ENCODE peak calls at places on chromosome 3, in six cellular contexts. One of them, this sample, is unnamed.
A peak's percentile ranks its signal among the peaks of the same experiment; 100 is the strongest.

GRCh38 chr3:132325634-132326033 is 8.4 kb downstream of the ACP3 start:
- DNase-seq in hepatocyte: no peak
- DNase-seq in DND-41: no peak
- DNase-seq in PC-9: no peak
- DNase-seq in K562: no peak
- DNase-seq in PC-3: no peak
- DNase-seq in this sample: no peak

GRCh38 chr3:86984271-86984670 is 6.7 kb downstream of the VGLL3 start:
- DNase-seq in hepatocyte: no peak
- DNase-seq in DND-41: no peak
- DNase-seq in PC-9: no peak
- DNase-seq in K562: no peak
- DNase-seq in PC-3: no peak
- DNase-seq in this sample: no peak

GRCh38 chr3:170387952-170388351 is 30.4 kb downstream of the SKIL start:
- DNase-seq in hepatocyte: no peak
- DNase-seq in DND-41: no peak
- DNase-seq in PC-9: no peak
- DNase-seq in K562: no peak
- DNase-seq in PC-3: no peak
- DNase-seq in this sample: no peak

GRCh38 chr3:159210336-159210735 is 408.5 kb downstream of the MFSD1 start:
- DNase-seq in hepatocyte: no peak
- DNase-seq in DND-41: no peak
- DNase-seq in PC-9: no peak
- DNase-seq in K562: no peak
- DNase-seq in PC-3: no peak
- DNase-seq in this sample: no peak

GRCh38 chr3:197019021-197019420 is 10.6 kb downstream of the MELTF start:
- DNase-seq in hepatocyte: no peak
- DNase-seq in DND-41: no peak
- DNase-seq in PC-9: no peak
- DNase-seq in K562: no peak
- DNase-seq in PC-3: no peak
- DNase-seq in this sample: no peak

GRCh38 chr3:61192222-61192621 is 59.0 kb downstream of the FHIT start:
- DNase-seq in hepatocyte: no peak
- DNase-seq in DND-41: no peak
- DNase-seq in PC-9: no peak
- DNase-seq in K562: no peak
- DNase-seq in PC-3: no peak
- DNase-seq in this sample: no peak

GRCh38 chr3:189488241-189488767 is 142.9 kb upstream of the TP63 start:
- DNase-seq in hepatocyte: peak; percentile 54
- DNase-seq in DND-41: no peak
- DNase-seq in PC-9: no peak
- DNase-seq in K562: no peak
- DNase-seq in PC-3: peak; percentile 18
- DNase-seq in this sample: no peak

GRCh38 chr3:34016925-34017592 is 218.6 kb downstream of the PDCD6IP start:
- DNase-seq in hepatocyte: no peak
- DNase-seq in DND-41: peak; percentile 77
- DNase-seq in PC-9: no peak
- DNase-seq in K562: no peak
- DNase-seq in PC-3: no peak
- DNase-seq in this sample: no peak

GRCh38 chr3:40363681-40364080 is 23.3 kb upstream of the ENTPD3 start:
- DNase-seq in hepatocyte: no peak
- DNase-seq in DND-41: no peak
- DNase-seq in PC-9: no peak
- DNase-seq in K562: no peak
- DNase-seq in PC-3: no peak
- DNase-seq in this sample: no peak

GRCh38 chr3:123740391-123740822 is 143.7 kb downstream of the MYLK start:
- DNase-seq in hepatocyte: no peak
- DNase-seq in DND-41: no peak
- DNase-seq in PC-9: no peak
- DNase-seq in K562: no peak
- DNase-seq in PC-3: no peak
- DNase-seq in this sample: no peak

GRCh38 chr3:144652573-144652972 is 681.0 kb downstream of the DIPK2A start:
- DNase-seq in hepatocyte: no peak
- DNase-seq in DND-41: no peak
- DNase-seq in PC-9: no peak
- DNase-seq in K562: no peak
- DNase-seq in PC-3: no peak
- DNase-seq in this sample: no peak

GRCh38 chr3:87788516-87788915 is 270.3 kb downstream of the CGGBP1 start:
- DNase-seq in hepatocyte: no peak
- DNase-seq in DND-41: no peak
- DNase-seq in PC-9: no peak
- DNase-seq in K562: no peak
- DNase-seq in PC-3: no peak
- DNase-seq in this sample: no peak

GRCh38 chr3:69855436-69856162 is 116.3 kb downstream of the MITF start:
- DNase-seq in hepatocyte: peak; percentile 41
- DNase-seq in DND-41: no peak
- DNase-seq in PC-9: no peak
- DNase-seq in K562: no peak
- DNase-seq in PC-3: peak; percentile 31
- DNase-seq in this sample: no peak

GRCh38 chr3:13278783-13279531 is 141.2 kb downstream of the NUP210 start:
- DNase-seq in hepatocyte: no peak
- DNase-seq in DND-41: no peak
- DNase-seq in PC-9: no peak
- DNase-seq in K562: no peak
- DNase-seq in PC-3: no peak
- DNase-seq in this sample: no peak

GRCh38 chr3:54960736-54961135 is 32.9 kb upstream of the LRTM1 start:
- DNase-seq in hepatocyte: no peak
- DNase-seq in DND-41: no peak
- DNase-seq in PC-9: no peak
- DNase-seq in K562: no peak
- DNase-seq in PC-3: no peak
- DNase-seq in this sample: no peak

GRCh38 chr3:62722344-62722743 is 152.9 kb downstream of the CADPS start:
- DNase-seq in hepatocyte: no peak
- DNase-seq in DND-41: no peak
- DNase-seq in PC-9: no peak
- DNase-seq in K562: no peak
- DNase-seq in PC-3: no peak
- DNase-seq in this sample: no peak

GRCh38 chr3:192011137-192011536 is 550.2 kb downstream of the PYDC2 start:
- DNase-seq in hepatocyte: no peak
- DNase-seq in DND-41: no peak
- DNase-seq in PC-9: no peak
- DNase-seq in K562: no peak
- DNase-seq in PC-3: no peak
- DNase-seq in this sample: no peak

DNA sequence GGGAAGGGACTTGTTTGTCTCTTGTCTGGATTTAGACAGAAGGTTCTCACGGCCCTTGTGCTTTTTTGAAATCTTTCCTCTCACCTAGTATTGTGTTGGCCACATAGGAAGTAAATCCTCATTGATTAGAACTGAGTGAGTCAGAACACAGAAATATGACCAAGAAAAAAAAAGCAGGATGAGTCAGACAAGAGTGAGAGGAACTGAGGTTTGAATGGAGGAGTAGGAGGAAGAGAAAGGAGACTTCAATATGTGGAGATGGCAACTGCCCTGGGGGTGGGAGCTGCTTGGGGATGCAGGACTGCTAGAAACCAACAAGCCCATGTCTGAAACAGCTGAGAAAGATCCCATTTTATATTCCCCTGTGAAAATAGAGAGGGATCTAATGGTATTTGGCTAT is 194.1 kb upstream of the ZBTB20 start:
- DNase-seq in hepatocyte: peak; percentile 3
- DNase-seq in DND-41: no peak
- DNase-seq in PC-9: peak; percentile 21
- DNase-seq in K562: no peak
- DNase-seq in PC-3: peak; percentile 80
- DNase-seq in this sample: no peak
- H3K4me3 ChIP-seq in hepatocyte: no peak overlapping the region
- H3K4me3 ChIP-seq in DND-41: no peak overlapping the region
- H3K4me3 ChIP-seq in PC-9: no peak overlapping the region
- H3K4me3 ChIP-seq in K562: no peak overlapping the region
- H3K4me3 ChIP-seq in PC-3: no peak overlapping the region
- H3K4me3 ChIP-seq in this sample: no peak overlapping the region

GRCh38 chr3:178536271-178537079 is at the start of gene KCNMB2:
- DNase-seq in hepatocyte: peak; percentile 15
- DNase-seq in DND-41: no peak
- DNase-seq in PC-9: no peak
- DNase-seq in K562: no peak
- DNase-seq in PC-3: no peak
- DNase-seq in this sample: no peak
- H2AFZ ChIP-seq in hepatocyte: peak within 1 kb of the TSS; percentile 69
- H2AFZ ChIP-seq in DND-41: no peak within 1 kb of the TSS
- H2AFZ ChIP-seq in PC-9: no peak within 1 kb of the TSS
- H2AFZ ChIP-seq in K562: no peak within 1 kb of the TSS
- H2AFZ ChIP-seq in PC-3: no peak within 1 kb of the TSS
- H2AFZ ChIP-seq in this sample: peak within 1 kb of the TSS; percentile 67

DNA sequence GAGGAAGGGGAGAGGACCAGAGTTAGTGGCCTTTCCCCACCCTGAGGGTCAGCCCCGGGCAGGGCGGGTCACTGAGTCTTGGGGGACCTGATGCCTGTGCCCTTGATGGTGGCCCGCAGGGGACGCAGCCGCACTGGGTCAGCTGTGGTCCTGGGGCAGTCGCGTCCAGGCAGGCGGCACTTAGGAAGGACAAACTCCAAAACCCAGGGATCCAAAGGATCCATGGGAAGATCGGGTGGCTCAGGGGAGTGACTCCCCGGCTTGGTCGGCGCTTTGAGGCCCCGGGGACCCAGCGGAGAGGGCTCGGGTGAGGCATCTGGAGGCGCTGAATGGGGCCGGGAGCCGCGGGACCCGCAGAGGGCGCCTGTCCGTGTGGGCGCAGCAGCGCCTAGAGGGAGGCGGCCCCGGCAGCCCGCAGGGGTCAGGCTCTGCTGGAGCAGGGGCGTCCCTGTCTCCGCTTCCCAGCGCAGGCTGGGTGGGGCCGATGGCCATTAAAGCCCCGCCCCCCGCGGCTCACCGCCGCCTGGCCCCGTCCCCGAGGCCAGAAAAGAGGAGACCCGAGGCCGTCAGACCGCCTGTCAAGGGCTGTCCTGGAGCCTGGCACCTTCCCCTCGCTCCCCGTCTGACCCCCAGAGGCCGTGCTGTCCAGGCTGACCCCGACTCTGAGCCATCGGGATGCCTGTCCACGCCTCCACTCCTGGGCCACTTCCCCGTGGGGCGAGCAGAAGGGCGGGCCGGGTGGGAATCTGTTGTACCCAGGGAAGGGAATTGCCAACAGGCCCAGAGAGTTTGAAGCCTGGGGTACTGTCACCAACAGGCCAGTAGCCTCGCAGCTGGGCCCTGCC is 17.4 kb downstream of the CIDEC start:
- DNase-seq in hepatocyte: peak; percentile 84
- DNase-seq in DND-41: no peak
- DNase-seq in PC-9: peak; percentile 31
- DNase-seq in K562: peak; percentile 100
- DNase-seq in PC-3: peak; percentile 48
- DNase-seq in this sample: peak; percentile 40
- H3K4me3 ChIP-seq in hepatocyte: no peak overlapping the region
- H3K4me3 ChIP-seq in DND-41: no peak overlapping the region
- H3K4me3 ChIP-seq in PC-9: no peak overlapping the region
- H3K4me3 ChIP-seq in K562: peak overlapping the region; percentile 36
- H3K4me3 ChIP-seq in PC-3: peak overlapping the region; percentile 50
- H3K4me3 ChIP-seq in this sample: no peak overlapping the region

GRCh38 chr3:178388473-178388872 is 147.8 kb upstream of the KCNMB2 start:
- DNase-seq in hepatocyte: no peak
- DNase-seq in DND-41: no peak
- DNase-seq in PC-9: no peak
- DNase-seq in K562: no peak
- DNase-seq in PC-3: no peak
- DNase-seq in this sample: no peak

GRCh38 chr3:178393833-178394232 is 142.4 kb upstream of the KCNMB2 start:
- DNase-seq in hepatocyte: no peak
- DNase-seq in DND-41: no peak
- DNase-seq in PC-9: no peak
- DNase-seq in K562: no peak
- DNase-seq in PC-3: peak; percentile 61
- DNase-seq in this sample: no peak

GRCh38 chr3:178396318-178396717 is 139.9 kb upstream of the KCNMB2 start:
- DNase-seq in hepatocyte: no peak
- DNase-seq in DND-41: no peak
- DNase-seq in PC-9: no peak
- DNase-seq in K562: no peak
- DNase-seq in PC-3: no peak
- DNase-seq in this sample: no peak

GRCh38 chr3:178389258-178389657 is 147.0 kb upstream of the KCNMB2 start:
- DNase-seq in hepatocyte: no peak
- DNase-seq in DND-41: no peak
- DNase-seq in PC-9: no peak
- DNase-seq in K562: no peak
- DNase-seq in PC-3: no peak
- DNase-seq in this sample: no peak

GRCh38 chr3:178392553-178392952 is 143.7 kb upstream of the KCNMB2 start:
- DNase-seq in hepatocyte: no peak
- DNase-seq in DND-41: no peak
- DNase-seq in PC-9: no peak
- DNase-seq in K562: no peak
- DNase-seq in PC-3: peak; percentile 23
- DNase-seq in this sample: no peak
- H2AFZ ChIP-seq in hepatocyte: no peak overlapping the region
- H2AFZ ChIP-seq in DND-41: no peak overlapping the region
- H2AFZ ChIP-seq in PC-9: no peak overlapping the region
- H2AFZ ChIP-seq in K562: no peak overlapping the region
- H2AFZ ChIP-seq in PC-3: no peak overlapping the region
- H2AFZ ChIP-seq in this sample: no peak overlapping the region

DNA sequence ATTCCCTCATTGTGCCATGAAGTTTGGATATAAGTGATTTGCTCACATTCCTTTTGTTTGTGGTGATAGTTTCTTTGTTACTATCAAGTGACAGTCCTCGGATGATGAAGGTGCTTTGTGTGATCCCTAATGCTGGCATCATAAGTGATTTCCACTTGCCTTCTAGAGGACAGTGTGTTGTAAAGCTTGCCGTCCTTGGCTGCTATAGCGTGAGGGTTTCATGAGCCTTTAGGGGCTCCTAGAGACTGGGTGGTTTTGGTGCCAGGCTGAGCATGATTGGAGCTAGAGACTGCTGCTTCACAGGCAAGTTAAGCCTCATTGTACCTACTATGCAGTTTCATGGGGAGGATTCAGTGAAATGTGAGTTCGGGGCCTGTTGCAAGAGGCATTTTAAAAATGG is 12.4 kb downstream of the SNRK start:
- DNase-seq in hepatocyte: no peak
- DNase-seq in DND-41: no peak
- DNase-seq in PC-9: no peak
- DNase-seq in K562: no peak
- DNase-seq in PC-3: no peak
- DNase-seq in this sample: no peak
- H3K4me3 ChIP-seq in hepatocyte: no peak overlapping the region
- H3K4me3 ChIP-seq in DND-41: no peak overlapping the region
- H3K4me3 ChIP-seq in PC-9: no peak overlapping the region
- H3K4me3 ChIP-seq in K562: no peak overlapping the region
- H3K4me3 ChIP-seq in PC-3: no peak overlapping the region
- H3K4me3 ChIP-seq in this sample: no peak overlapping the region

GRCh38 chr3:112619295-112619694 is 21.6 kb downstream of the CCDC80 start:
- DNase-seq in hepatocyte: no peak
- DNase-seq in DND-41: no peak
- DNase-seq in PC-9: no peak
- DNase-seq in K562: no peak
- DNase-seq in PC-3: peak; percentile 32
- DNase-seq in this sample: no peak
- H2AFZ ChIP-seq in hepatocyte: no peak overlapping the region
- H2AFZ ChIP-seq in DND-41: no peak overlapping the region
- H2AFZ ChIP-seq in PC-9: no peak overlapping the region
- H2AFZ ChIP-seq in K562: peak overlapping the region; percentile 90
- H2AFZ ChIP-seq in PC-3: no peak overlapping the region
- H2AFZ ChIP-seq in this sample: no peak overlapping the region

This sample was measured in neuronal stem cell.